ENCODE peak calls at places on chromosomes 5 and 9, in nine cellular contexts. S, V, P, N, E, U, Z, Q and W are unnamed samples.

GRCh38 chr9:132977626-132978450 is 656 bp upstream of the GFI1B start:
- DNase-seq in U (peak; percentile 66), E (peak; percentile 83), Q (peak; percentile 74), N (peak; percentile 56), S (peak; percentile 81), P (peak; percentile 31), V (peak; percentile 53), Z (peak; percentile 78), W (peak; percentile 74)

GRCh38 chr5:175894805-175895204 is 23.4 kb downstream of the CPLX2 start:
- DNase-seq in E (no peak), U (no peak), Q (no peak), N (no peak), Z (no peak), P (no peak), V (no peak), S (no peak), W (no peak)

GRCh38 chr9:250039-250438 is 35.4 kb downstream of the DOCK8 start:
- DNase-seq in P (no peak), V (no peak), E (no peak), U (no peak), Q (no peak), N (no peak), Z (no peak), S (no peak), W (no peak)

GRCh38 chr5:127820910-127821553 is 117.8 kb downstream of the CCDC192 start:
- DNase-seq in E (peak; percentile 47), S (no peak), N (no peak), Z (peak; percentile 56), U (no peak), P (peak; percentile 79), Q (no peak), V (no peak), W (no peak)

GRCh38 chr5:60036539-60036938 is 143.0 kb upstream of the PDE4D start:
- DNase-seq in U (no peak), N (no peak), V (no peak), P (no peak), Z (no peak), E (no peak), S (no peak), Q (no peak), W (no peak)

GRCh38 chr5:101390317-101390908 is 487.3 kb upstream of the ST8SIA4 start:
- DNase-seq in Q (no peak), E (peak; percentile 23), S (peak; percentile 2), Z (peak; percentile 73), P (peak; percentile 45), V (no peak), U (no peak), N (peak; percentile 62), W (peak; percentile 17)

GRCh38 chr9:94139672-94140417 is 55.6 kb downstream of the PTPDC1 start:
- DNase-seq in N (no peak), U (no peak), Q (peak; percentile 82), S (peak; percentile 62), Z (peak; percentile 71), E (peak; percentile 46), V (no peak), P (peak; percentile 96), W (peak; percentile 78)

GRCh38 chr9:27059406-27059805 is 49.6 kb upstream of the TEK start:
- DNase-seq in S (no peak), Z (no peak), E (no peak), N (no peak), U (no peak), Q (no peak), V (no peak), P (no peak), W (no peak)

GRCh38 chr5:6737043-6737941 is 24.1 kb downstream of the TENT4A start:
- DNase-seq in E (no peak), N (no peak), S (no peak), U (no peak), Z (no peak), Q (no peak), P (no peak), V (no peak), W (no peak)

GRCh38 chr9:93666279-93666784 is 89.9 kb downstream of the PHF2 start:
- DNase-seq in V (no peak), N (no peak), P (no peak), Z (no peak), S (no peak), U (no peak), E (no peak), Q (no peak), W (no peak)

GRCh38 chr5:154945695-154946301 is 4.9 kb downstream of the MRPL22 start:
- DNase-seq in Z (no peak), Q (no peak), S (no peak), E (no peak), V (peak; percentile 21), N (no peak), U (no peak), P (peak; percentile 28), W (peak; percentile 26)

GRCh38 chr9:93139365-93140182 is 5.5 kb upstream of the NINJ1 start:
- DNase-seq in P (no peak), V (no peak), Z (no peak), U (no peak), N (no peak), E (no peak), S (no peak), Q (no peak), W (peak; percentile 53)

GRCh38 chr9:127067603-127068220 is 54.7 kb downstream of the ANGPTL2 start:
- DNase-seq in S (no peak), P (no peak), U (no peak), V (no peak), E (no peak), Q (peak; percentile 35), N (no peak), Z (peak; percentile 51), W (no peak)

GRCh38 chr5:88672644-88673493 is 210.1 kb downstream of the MEF2C start:
- DNase-seq in E (no peak), V (no peak), N (no peak), S (no peak), Z (no peak), Q (no peak), P (no peak), U (no peak), W (peak; percentile 90)

GRCh38 chr5:83729389-83729788 is 8.7 kb upstream of the HAPLN1 start:
- DNase-seq in E (no peak), S (no peak), N (no peak), V (no peak), U (no peak), P (no peak), Q (no peak), Z (no peak), W (no peak)

DNA sequence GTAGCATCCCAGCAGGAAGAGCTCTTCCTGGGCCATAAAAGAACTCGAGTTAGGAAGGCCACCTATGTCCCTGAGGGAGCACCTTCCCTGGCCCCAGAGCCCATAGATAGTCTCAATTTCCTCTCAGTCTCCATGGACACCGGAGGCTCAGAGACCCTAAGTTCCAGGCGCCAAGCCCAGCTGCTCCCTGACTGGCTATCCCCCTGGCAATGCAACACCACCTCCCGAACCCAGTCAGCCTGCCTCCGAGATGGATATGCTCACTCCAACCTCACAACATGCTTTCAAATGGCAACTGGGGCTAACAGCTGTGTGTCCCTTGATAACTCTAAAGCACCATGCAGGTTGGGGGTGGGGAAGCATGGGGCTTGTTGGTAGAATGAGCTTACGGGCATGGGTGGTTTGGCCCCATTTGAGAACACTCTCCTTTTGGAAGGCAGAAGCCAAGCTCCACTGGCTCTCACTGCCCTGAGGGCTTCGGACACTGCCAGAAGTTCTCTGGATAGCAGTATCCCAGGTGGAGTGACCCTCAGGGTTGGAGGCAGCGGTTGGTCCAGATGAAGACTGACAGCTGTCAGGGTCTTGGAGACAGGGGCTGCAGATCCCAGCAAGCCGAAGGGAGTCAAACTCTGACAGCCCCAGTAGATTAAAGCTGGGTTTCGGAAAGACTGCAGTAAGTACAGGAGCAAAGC is 165.3 kb downstream of the PAX5 start:
- DNase-seq in E (no peak), V (no peak), Z (no peak), U (no peak), P (no peak), N (no peak), Q (no peak), S (no peak), W (peak; percentile 14)
- H3K27ac ChIP-seq in E (no peak overlapping the region), V (no peak overlapping the region), Z (no peak overlapping the region), U (no peak overlapping the region), P (no peak overlapping the region), N (no peak overlapping the region), Q (no peak overlapping the region), S (no peak overlapping the region), W (no peak overlapping the region)

GRCh38 chr5:140556438-140556837 is 835 bp downstream of the SRA1 start:
- DNase-seq in Q (no peak), S (no peak), N (no peak), V (peak; percentile 17), P (peak; percentile 46), Z (no peak), U (peak; percentile 29), E (no peak), W (peak; percentile 52)

GRCh38 chr5:140557965-140558364 is 692 bp upstream of the SRA1 start:
- DNase-seq in N (no peak), Z (no peak), S (no peak), U (no peak), V (no peak), E (no peak), P (no peak), Q (no peak), W (no peak)

GRCh38 chr5:140557136-140557805 is at the start of gene SRA1:
- DNase-seq in E (peak; percentile 96), P (peak; percentile 87), U (peak; percentile 77), S (peak; percentile 95), Z (peak; percentile 95), N (peak; percentile 83), V (peak; percentile 77), Q (peak; percentile 95), W (peak; percentile 95)

GRCh38 chr5:140554454-140554853 is 2.8 kb downstream of the SRA1 start:
- DNase-seq in Q (no peak), Z (no peak), V (no peak), E (no peak), N (no peak), P (peak; percentile 83), U (no peak), S (no peak), W (no peak)

GRCh38 chr5:140555747-140556312 is 1.4 kb downstream of the SRA1 start:
- DNase-seq in P (no peak), Z (no peak), N (no peak), Q (no peak), S (no peak), U (no peak), V (no peak), E (no peak), W (no peak)
- H3K4me3 ChIP-seq in P (peak overlapping the region; percentile 92), Z (no peak overlapping the region), N (peak overlapping the region; percentile 78), Q (peak overlapping the region; percentile 64), S (peak overlapping the region; percentile 77), U (peak overlapping the region; percentile 87), V (peak overlapping the region; percentile 88), E (peak overlapping the region; percentile 71), W (peak overlapping the region; percentile 89)

GRCh38 chr9:137070906-137071275 is 534 bp upstream of the SAPCD2 start:
- DNase-seq in Q (no peak), Z (no peak), E (no peak), N (no peak), P (no peak), S (no peak), V (no peak), U (no peak), W (peak; percentile 88)
- H3K4me1 ChIP-seq in Q (peaks cover 54% of the 10 kb centered on the region), Z (peaks cover 3% of the 10 kb centered on the region), E (peaks cover 20% of the 10 kb centered on the region), N (peaks cover 15% of the 10 kb centered on the region), P (peaks cover 3% of the 10 kb centered on the region), S (peaks cover 73% of the 10 kb centered on the region), V (peaks cover 31% of the 10 kb centered on the region), U (peaks cover 14% of the 10 kb centered on the region), W (peaks cover 11% of the 10 kb centered on the region)

DNA sequence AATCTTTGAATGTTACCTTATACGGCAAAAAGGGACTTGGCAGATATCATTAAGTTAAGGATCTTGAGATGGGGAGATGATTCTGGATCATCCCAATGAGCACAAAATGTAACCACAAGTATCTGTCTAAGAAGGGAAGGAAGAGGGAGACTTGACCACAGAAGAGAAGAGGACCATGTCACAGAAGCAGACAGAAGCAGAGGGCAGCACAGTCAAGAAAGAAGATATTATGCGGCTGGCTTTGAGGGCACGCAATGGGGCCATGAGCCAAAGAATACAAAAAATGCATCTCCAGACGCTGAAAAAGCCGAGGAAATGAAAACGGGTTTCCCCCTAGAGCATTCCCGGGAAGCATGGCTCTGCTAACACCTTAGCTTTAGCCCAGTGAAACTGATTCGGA is 225.3 kb downstream of the NR2F1-AS1 start:
- DNase-seq in P (no peak), E (no peak), Q (no peak), Z (no peak), S (no peak), V (no peak), U (no peak), N (no peak), W (no peak)
- H3K27ac ChIP-seq in P (no peak overlapping the region), E (no peak overlapping the region), Q (no peak overlapping the region), Z (no peak overlapping the region), S (no peak overlapping the region), V (no peak overlapping the region), U (no peak overlapping the region), N (no peak overlapping the region), W (no peak overlapping the region)